ENCODE peak calls at places on chromosome 13, in ten cellular contexts. X, F, W, H, J, Q, C, Z, S and L are unnamed samples.

GRCh38 chr13:114108141-114108761 is 24.2 kb downstream of the RASA3 start:
- DNase-seq in X (no peak), F (no peak), W (no peak), H (no peak), J (peak), Q (peak), C (no peak), Z (no peak), S (no peak), L (no peak)

GRCh38 chr13:40161931-40162330 is 504.5 kb downstream of the FOXO1 start:
- DNase-seq in X (no peak), F (no peak), W (no peak), H (no peak), J (no peak), Q (no peak), C (no peak), Z (no peak), S (no peak), L (no peak)

GRCh38 chr13:69751259-69751658 is 356.4 kb upstream of the ATXN8OS start:
- DNase-seq in X (no peak), F (no peak), W (no peak), H (no peak), J (no peak), Q (no peak), C (no peak), Z (no peak), S (no peak), L (no peak)

GRCh38 chr13:51955281-51955771 is 55.9 kb downstream of the ATP7B start:
- DNase-seq in X (peak), F (no peak), W (no peak), H (no peak), J (peak), Q (no peak), C (no peak), Z (no peak), S (no peak), L (no peak)

GRCh38 chr13:60583196-60583908 is 186.3 kb downstream of the TDRD3 start:
- DNase-seq in X (no peak), F (peak), W (no peak), H (no peak), J (no peak), Q (no peak), C (no peak), Z (no peak), S (no peak), L (no peak)

GRCh38 chr13:38766799-38767198 is 79.9 kb downstream of the FREM2 start:
- DNase-seq in X (no peak), F (no peak), W (no peak), H (no peak), J (no peak), Q (no peak), C (no peak), Z (no peak), S (no peak), L (no peak)

GRCh38 chr13:45784755-45785675 is 66.5 kb downstream of the SIAH3 start:
- DNase-seq in X (no peak), F (no peak), W (no peak), H (no peak), J (no peak), Q (no peak), C (no peak), Z (no peak), S (no peak), L (no peak)

GRCh38 chr13:42318570-42318969 is 46.6 kb downstream of the AKAP11 start:
- DNase-seq in X (no peak), F (no peak), W (no peak), H (no peak), J (no peak), Q (no peak), C (no peak), Z (no peak), S (no peak), L (no peak)

GRCh38 chr13:47158583-47158982 is 261.7 kb upstream of the HTR2A start:
- DNase-seq in X (no peak), F (no peak), W (no peak), H (no peak), J (no peak), Q (no peak), C (no peak), Z (no peak), S (no peak), L (no peak)

GRCh38 chr13:99926014-99926731 is 45.4 kb downstream of the ZIC5 start:
- DNase-seq in X (peak), F (no peak), W (no peak), H (no peak), J (peak), Q (no peak), C (no peak), Z (no peak), S (no peak), L (no peak)

GRCh38 chr13:42041684-42042035 is 6.8 kb upstream of the DGKH start:
- DNase-seq in X (peak), F (peak), W (no peak), H (no peak), J (peak), Q (peak), C (peak), Z (no peak), S (no peak), L (no peak)

GRCh38 chr13:41588899-41589298 is 131.5 kb downstream of the RGCC start:
- DNase-seq in X (no peak), F (no peak), W (no peak), H (no peak), J (no peak), Q (no peak), C (no peak), Z (peak), S (no peak), L (no peak)

GRCh38 chr13:95497307-95497943 is 55.1 kb upstream of the CLDN10 start:
- DNase-seq in X (no peak), F (no peak), W (no peak), H (no peak), J (no peak), Q (no peak), C (no peak), Z (no peak), S (no peak), L (no peak)

GRCh38 chr13:107824636-107825035 is 390.7 kb downstream of the LIG4 start:
- DNase-seq in X (no peak), F (no peak), W (no peak), H (no peak), J (no peak), Q (no peak), C (no peak), Z (no peak), S (no peak), L (no peak)

GRCh38 chr13:39688278-39688677 is 32.8 kb downstream of the COG6 start:
- DNase-seq in X (no peak), F (no peak), W (no peak), H (no peak), J (no peak), Q (no peak), C (no peak), Z (no peak), S (no peak), L (no peak)

GRCh38 chr13:95624020-95624419 is 20.5 kb downstream of the DZIP1 start:
- DNase-seq in X (peak), F (peak), W (no peak), H (no peak), J (no peak), Q (no peak), C (peak), Z (no peak), S (no peak), L (no peak)

GRCh38 chr13:38620876-38621275 is 66.0 kb upstream of the FREM2 start:
- DNase-seq in X (no peak), F (no peak), W (no peak), H (no peak), J (no peak), Q (no peak), C (no peak), Z (no peak), S (no peak), L (no peak)

GRCh38 chr13:54614729-54615128 is 1586.1 kb downstream of the OLFM4 start:
- DNase-seq in X (no peak), F (peak), W (no peak), H (no peak), J (no peak), Q (no peak), C (no peak), Z (no peak), S (no peak), L (no peak)

GRCh38 chr13:26710166-26710565 is 50.4 kb downstream of the GPR12 start:
- DNase-seq in X (no peak), F (no peak), W (no peak), H (no peak), J (no peak), Q (no peak), C (no peak), Z (no peak), S (no peak), L (peak)

GRCh38 chr13:113929628-113930615 is 44.0 kb downstream of the C13orf46 start:
- DNase-seq in X (no peak), F (no peak), W (no peak), H (no peak), J (no peak), Q (no peak), C (no peak), Z (no peak), S (no peak), L (peak)

GRCh38 chr13:63184693-63185092 is 1769.0 kb upstream of the PCDH20 start:
- DNase-seq in X (no peak), F (peak), W (no peak), H (no peak), J (no peak), Q (no peak), C (no peak), Z (peak), S (no peak), L (no peak)

GRCh38 chr13:63773476-63773875 is 2357.8 kb upstream of the PCDH20 start:
- DNase-seq in X (no peak), F (no peak), W (no peak), H (no peak), J (no peak), Q (no peak), C (no peak), Z (no peak), S (no peak), L (no peak)

GRCh38 chr13:105907319-105908019 is 628.0 kb downstream of the EFNB2 start:
- DNase-seq in X (no peak), F (no peak), W (no peak), H (no peak), J (no peak), Q (no peak), C (no peak), Z (no peak), S (no peak), L (no peak)

GRCh38 chr13:98393873-98394272 is 183.0 kb downstream of the STK24 start:
- DNase-seq in X (no peak), F (no peak), W (no peak), H (no peak), J (no peak), Q (no peak), C (no peak), Z (no peak), S (no peak), L (no peak)

GRCh38 chr13:84191199-84191598 is 308.9 kb upstream of the SLITRK1 start:
- DNase-seq in X (no peak), F (no peak), W (no peak), H (no peak), J (no peak), Q (no peak), C (no peak), Z (no peak), S (no peak), L (no peak)

GRCh38 chr13:113744197-113745000 is 14.6 kb upstream of the TMEM255B start:
- DNase-seq in X (peak), F (no peak), W (no peak), H (no peak), J (peak), Q (peak), C (no peak), Z (no peak), S (no peak), L (no peak)

GRCh38 chr13:86960876-86961275 is 710.3 kb upstream of the SLITRK5 start:
- DNase-seq in X (no peak), F (no peak), W (no peak), H (no peak), J (no peak), Q (no peak), C (no peak), Z (no peak), S (no peak), L (no peak)

GRCh38 chr13:90420683-90421082 is 926.8 kb upstream of the MIR17HG start:
- DNase-seq in X (no peak), F (no peak), W (no peak), H (no peak), J (no peak), Q (no peak), C (no peak), Z (no peak), S (no peak), L (no peak)

GRCh38 chr13:25738342-25738771 is 313.5 kb downstream of the SHISA2 start:
- DNase-seq in X (peak), F (no peak), W (no peak), H (no peak), J (no peak), Q (no peak), C (no peak), Z (no peak), S (no peak), L (no peak)

GRCh38 chr13:112252744-112253590 is 123.2 kb upstream of the SPACA7 start:
- DNase-seq in X (no peak), F (no peak), W (no peak), H (no peak), J (no peak), Q (no peak), C (no peak), Z (no peak), S (no peak), L (no peak)